ENCODE peak calls at places on chromosomes 1 and 21, in nine cellular contexts. M is naive thymus-derived CD4-positive, alpha-beta T cell; A is IMR-90; D is CD8-positive, alpha-beta memory T cell; I is psoas muscle; W is CD4-positive, alpha-beta memory T cell; T is right atrium auricular region; S is K562; Z is fibroblast of lung. E is an unnamed sample.

GRCh38 chr1:43834280-43835140 is 99.1 kb upstream of the ARTN start:
- DNase-seq in M (no peak), A (no peak), D (no peak), I (peak), W (no peak), T (no peak), S (peak), Z (peak), E (no peak)

GRCh38 chr1:56448937-56449336 is 130.4 kb downstream of the PLPP3 start:
- DNase-seq in M (no peak), A (peak), D (no peak), I (no peak), W (no peak), T (no peak), S (no peak), Z (no peak), E (no peak)

GRCh38 chr1:201561604-201562003 is 22.7 kb downstream of the NAV1 start:
- DNase-seq in M (no peak), A (no peak), D (no peak), I (no peak), W (no peak), T (no peak), S (no peak), Z (no peak), E (no peak)

GRCh38 chr1:204267191-204267601 is 53.4 kb upstream of the GOLT1A start:
- DNase-seq in M (no peak), A (no peak), D (no peak), I (no peak), W (no peak), T (no peak), S (no peak), Z (no peak), E (no peak)

GRCh38 chr1:66197785-66198184 is 336.2 kb upstream of the SGIP1 start:
- DNase-seq in M (no peak), A (no peak), D (no peak), I (no peak), W (no peak), T (no peak), S (no peak), Z (no peak), E (no peak)

GRCh38 chr1:27400035-27400962 is 7.9 kb downstream of the GPR3 start:
- DNase-seq in M (no peak), A (no peak), D (no peak), I (no peak), W (no peak), T (no peak), S (no peak), Z (no peak), E (no peak)

GRCh38 chr1:161730050-161730564 is 8.8 kb downstream of the FCRLB start:
- DNase-seq in M (no peak), A (peak), D (no peak), I (no peak), W (no peak), T (no peak), S (peak), Z (no peak), E (no peak)

GRCh38 chr1:157073944-157074685 is 25.5 kb downstream of the ETV3L start:
- DNase-seq in M (no peak), A (peak), D (peak), I (peak), W (no peak), T (peak), S (peak), Z (peak), E (peak)

GRCh38 chr1:243325305-243325890 is 69.6 kb downstream of the SDCCAG8 start:
- DNase-seq in M (peak), A (peak), D (peak), I (no peak), W (no peak), T (no peak), S (peak), Z (peak), E (no peak)

GRCh38 chr1:1020415-1021009 is 592 bp downstream of the AGRN start:
- DNase-seq in M (peak), A (no peak), D (peak), I (no peak), W (peak), T (no peak), S (peak), Z (no peak), E (no peak)

GRCh38 chr1:112395261-112395831 is 668 bp upstream of the CTTNBP2NL start:
- DNase-seq in M (no peak), A (no peak), D (no peak), I (no peak), W (no peak), T (no peak), S (no peak), Z (no peak), E (no peak)

GRCh38 chr1:43708006-43708412 is 673 bp downstream of the ST3GAL3 start:
- DNase-seq in M (no peak), A (peak), D (no peak), I (no peak), W (no peak), T (no peak), S (no peak), Z (peak), E (peak)

GRCh38 chr1:208149776-208150514 is 94.2 kb downstream of the PLXNA2 start:
- DNase-seq in M (no peak), A (no peak), D (no peak), I (no peak), W (no peak), T (no peak), S (no peak), Z (no peak), E (peak)

GRCh38 chr1:187842406-187843165 is 1013.8 kb downstream of the PLA2G4A start:
- DNase-seq in M (no peak), A (peak), D (no peak), I (no peak), W (no peak), T (no peak), S (no peak), Z (no peak), E (no peak)

GRCh38 chr1:86151427-86151826 is 5.1 kb downstream of the COL24A1 start:
- DNase-seq in M (no peak), A (peak), D (no peak), I (no peak), W (no peak), T (no peak), S (no peak), Z (peak), E (no peak)

GRCh38 chr21:23162213-23162946 is 2164.2 kb downstream of the NCAM2 start:
- DNase-seq in M (no peak), A (no peak), D (no peak), I (no peak), W (no peak), T (no peak), S (no peak), Z (no peak), E (no peak)

GRCh38 chr1:26020941-26021646 is 481 bp upstream of the EXTL1 start:
- DNase-seq in M (no peak), A (peak), D (no peak), I (no peak), W (no peak), T (no peak), S (no peak), Z (no peak), E (no peak)

GRCh38 chr1:174989540-174990181 is 10.1 kb upstream of the CACYBP start:
- DNase-seq in M (no peak), A (no peak), D (no peak), I (peak), W (no peak), T (no peak), S (no peak), Z (no peak), E (peak)

GRCh38 chr1:51433269-51433971 is 85.6 kb downstream of the EPS15 start:
- DNase-seq in M (no peak), A (no peak), D (no peak), I (no peak), W (no peak), T (no peak), S (peak), Z (no peak), E (no peak)

GRCh38 chr1:202584707-202585590 is 125.3 kb downstream of the SYT2 start:
- DNase-seq in M (no peak), A (peak), D (no peak), I (no peak), W (no peak), T (no peak), S (peak), Z (no peak), E (no peak)

GRCh38 chr1:30879940-30880339 is 28.6 kb downstream of the SDC3 start:
- DNase-seq in M (no peak), A (no peak), D (no peak), I (no peak), W (no peak), T (no peak), S (no peak), Z (no peak), E (peak)

GRCh38 chr21:16125274-16125673 is 395.5 kb downstream of the USP25 start:
- DNase-seq in M (no peak), A (no peak), D (no peak), I (no peak), W (no peak), T (no peak), S (no peak), Z (no peak), E (no peak)

GRCh38 chr1:81799939-81800740 is 594 bp upstream of the ADGRL2 start:
- DNase-seq in M (no peak), A (peak), D (no peak), I (peak), W (no peak), T (no peak), S (no peak), Z (peak), E (peak)

GRCh38 chr1:234726359-234726836 is 116.4 kb upstream of the IRF2BP2 start:
- DNase-seq in M (no peak), A (peak), D (no peak), I (peak), W (no peak), T (no peak), S (no peak), Z (no peak), E (peak)

GRCh38 chr1:15353839-15354579 is 55.7 kb upstream of the EFHD2 start:
- DNase-seq in M (no peak), A (peak), D (no peak), I (no peak), W (no peak), T (no peak), S (no peak), Z (peak), E (no peak)

GRCh38 chr1:241682921-241683320 is 30.8 kb downstream of the WDR64 start:
- DNase-seq in M (no peak), A (no peak), D (no peak), I (no peak), W (no peak), T (no peak), S (no peak), Z (no peak), E (no peak)

GRCh38 chr1:181508486-181509165 is 25.3 kb downstream of the CACNA1E start:
- DNase-seq in M (no peak), A (peak), D (no peak), I (no peak), W (no peak), T (no peak), S (no peak), Z (no peak), E (no peak)

GRCh38 chr1:24292100-24292499 is 27.1 kb upstream of the GRHL3 start:
- DNase-seq in M (no peak), A (no peak), D (no peak), I (no peak), W (no peak), T (no peak), S (no peak), Z (no peak), E (no peak)

GRCh38 chr1:24288479-24288878 is 30.7 kb upstream of the GRHL3 start:
- DNase-seq in M (no peak), A (no peak), D (no peak), I (no peak), W (no peak), T (no peak), S (no peak), Z (no peak), E (no peak)

GRCh38 chr1:24289937-24290595 is 29.1 kb upstream of the GRHL3 start:
- DNase-seq in M (no peak), A (peak), D (no peak), I (peak), W (no peak), T (peak), S (no peak), Z (peak), E (peak)

GRCh38 chr1:24292887-24293286 is 26.3 kb upstream of the GRHL3 start:
- DNase-seq in M (no peak), A (no peak), D (no peak), I (no peak), W (no peak), T (no peak), S (no peak), Z (no peak), E (no peak)

DNA sequence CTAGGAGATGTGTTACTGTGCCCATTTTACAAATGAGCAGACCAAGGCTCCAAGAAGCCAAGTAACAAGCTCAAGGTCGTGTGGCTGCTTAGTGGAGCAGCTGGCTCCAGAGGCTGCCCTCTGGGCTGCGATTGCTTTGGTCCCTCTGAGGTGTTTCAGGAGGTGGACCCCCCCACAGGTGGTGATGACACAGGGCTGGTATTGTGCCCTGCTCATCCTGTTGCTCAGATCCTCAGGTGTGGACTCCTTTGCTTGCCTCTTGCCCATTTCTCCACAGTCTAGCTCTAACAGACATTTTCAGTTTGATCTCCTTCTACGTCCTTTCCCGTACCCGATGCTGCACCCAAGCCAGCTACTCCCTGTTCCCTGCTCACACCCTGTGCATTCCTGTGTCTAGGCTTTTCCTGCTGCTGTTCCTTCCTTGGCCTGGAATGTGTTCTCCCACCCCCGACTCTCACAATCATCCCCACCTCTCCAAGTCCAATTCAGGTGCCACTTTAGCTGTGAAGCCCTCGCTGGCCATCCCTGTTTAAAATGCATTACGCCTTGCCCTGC is 28.1 kb upstream of the GRHL3 start:
- DNase-seq in M (no peak), A (no peak), D (no peak), I (no peak), W (no peak), T (no peak), S (no peak), Z (no peak), E (no peak)
- H3K27ac ChIP-seq in M (no peak), A (no peak), D (no peak), I (no peak), W (no peak), T (no peak), S (no peak), Z (no peak), E (no peak)

DNA sequence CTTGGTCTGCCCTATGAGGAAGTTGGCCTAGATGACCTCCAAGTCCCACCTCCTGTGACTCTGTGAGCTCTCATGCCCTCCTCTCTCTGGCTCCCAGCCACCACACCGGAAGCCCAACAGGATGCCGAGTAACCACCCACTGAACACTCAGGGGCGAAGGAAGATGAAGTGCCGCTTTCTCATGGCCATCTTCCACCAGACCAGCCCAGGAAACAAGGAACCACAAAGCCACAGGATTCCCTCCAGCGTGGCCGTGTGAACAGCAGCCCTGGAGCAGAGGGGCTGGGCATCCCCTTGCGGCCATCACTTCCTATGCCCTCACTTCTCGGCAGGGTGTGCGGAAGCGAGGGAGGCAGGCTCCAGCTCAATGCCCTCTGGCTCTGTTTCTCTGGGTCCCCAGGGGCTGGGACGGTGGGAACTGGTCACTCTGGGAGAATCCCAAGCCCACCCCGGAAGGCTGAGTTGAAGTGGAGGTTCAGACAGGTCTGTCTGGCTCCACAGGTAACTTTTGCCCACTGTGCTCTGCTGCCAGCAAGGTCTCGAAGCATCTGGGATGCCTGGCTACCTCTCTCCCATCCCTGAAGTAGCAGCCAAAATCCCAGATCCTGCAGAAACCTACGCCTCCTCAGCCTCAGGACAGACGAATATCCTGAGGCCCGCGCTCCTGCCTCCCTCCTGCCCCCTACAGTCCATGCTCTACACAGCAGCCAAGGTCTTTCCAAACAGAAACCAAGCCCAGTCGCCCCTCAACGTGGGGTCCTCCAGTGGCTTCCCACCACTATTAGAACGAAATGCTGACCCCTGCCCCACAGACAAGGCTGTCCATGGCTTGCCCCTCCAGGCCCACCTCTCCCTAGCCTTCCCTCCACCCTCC is 44.2 kb upstream of the ECE1 start:
- DNase-seq in M (peak), A (peak), D (peak), I (peak), W (peak), T (peak), S (peak), Z (peak), E (peak)
- H3K4me3 ChIP-seq in M (peak), A (peak), D (peak), I (peak), W (peak), T (peak), S (no peak), Z (peak), E (no peak)

GRCh38 chr1:10647414-10648170 is 148.9 kb downstream of the CASZ1 start:
- DNase-seq in M (no peak), A (no peak), D (no peak), I (no peak), W (peak), T (no peak), S (no peak), Z (no peak), E (no peak)

GRCh38 chr1:10648689-10649483 is 147.6 kb downstream of the CASZ1 start:
- DNase-seq in M (no peak), A (no peak), D (no peak), I (no peak), W (peak), T (no peak), S (peak), Z (no peak), E (no peak)

GRCh38 chr1:10643607-10644306 is 152.7 kb downstream of the CASZ1 start:
- DNase-seq in M (no peak), A (no peak), D (no peak), I (no peak), W (no peak), T (no peak), S (no peak), Z (no peak), E (no peak)

GRCh38 chr1:10644307-10645128 is 151.9 kb downstream of the CASZ1 start:
- DNase-seq in M (no peak), A (peak), D (no peak), I (no peak), W (peak), T (no peak), S (peak), Z (no peak), E (no peak)

DNA sequence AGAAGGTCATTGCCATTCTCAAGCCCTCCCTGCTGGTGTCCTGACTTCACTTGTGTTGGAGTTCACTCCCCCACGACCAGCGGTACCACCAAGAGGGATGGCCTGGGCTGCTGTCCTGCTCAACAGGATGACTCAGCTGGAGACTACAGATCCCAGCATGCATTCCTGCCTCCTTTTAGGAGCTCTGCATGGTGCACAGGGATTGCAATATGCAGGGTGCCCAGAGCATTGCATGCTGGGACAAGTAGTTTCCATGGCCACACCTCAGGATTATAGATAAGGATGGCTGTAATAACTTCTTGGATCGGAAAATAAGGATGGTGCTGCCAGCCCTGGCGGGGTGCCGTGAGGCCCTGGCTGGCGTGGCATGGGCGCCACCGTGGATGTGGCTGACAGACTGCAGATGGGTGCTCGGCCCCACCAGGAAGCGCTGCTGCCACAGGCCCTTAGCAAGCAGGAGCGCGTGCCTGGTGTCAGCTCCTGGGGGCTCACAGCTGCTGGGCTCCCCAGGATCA is 150.0 kb downstream of the CASZ1 start:
- DNase-seq in M (no peak), A (peak), D (no peak), I (no peak), W (peak), T (no peak), S (peak), Z (peak), E (no peak)
- H3K27ac ChIP-seq in M (no peak), A (no peak), D (no peak), I (no peak), W (no peak), T (peak), S (no peak), Z (no peak), E (no peak)

DNA sequence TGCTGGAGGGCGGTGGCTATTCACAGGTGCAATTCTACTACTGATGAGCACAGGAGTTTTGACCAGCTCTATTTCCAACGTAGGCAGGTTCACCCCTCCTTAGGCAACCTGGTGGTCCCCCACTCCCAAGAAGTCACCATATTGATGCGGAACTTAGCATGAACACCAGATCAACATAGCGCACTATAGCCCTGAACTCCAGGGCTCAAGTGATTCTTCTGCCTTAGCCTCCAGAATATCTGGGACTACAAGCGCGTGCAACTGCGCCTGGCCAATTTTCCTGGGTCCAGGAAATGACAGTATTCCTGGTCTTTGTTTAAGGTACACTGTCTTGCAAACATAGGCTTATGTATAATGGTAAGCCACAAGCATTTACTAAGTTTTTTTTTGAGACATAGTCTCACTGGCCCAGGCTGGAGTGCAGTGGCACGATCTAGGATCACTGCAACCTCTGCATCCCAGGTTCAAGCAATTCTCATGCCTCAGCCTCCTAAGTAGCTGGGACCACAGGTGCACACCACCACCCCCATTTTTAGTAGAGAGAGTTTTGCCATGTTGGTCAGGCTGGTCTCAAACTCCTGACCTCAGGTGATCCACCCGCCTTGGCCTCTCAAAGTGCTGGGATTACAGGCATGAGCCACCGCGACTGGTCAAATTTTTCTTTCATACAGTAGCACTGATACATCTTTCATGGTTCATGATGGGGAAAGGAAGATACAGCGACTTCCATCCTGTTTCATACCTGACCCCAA is 12.6 kb downstream of the MCL1 start:
- DNase-seq in M (peak), A (no peak), D (no peak), I (no peak), W (peak), T (no peak), S (no peak), Z (no peak), E (no peak)
- H3K4me3 ChIP-seq in M (peak), A (no peak), D (peak), I (peak), W (peak), T (peak), S (no peak), Z (no peak), E (no peak)

GRCh38 chr21:35070436-35070835 is 21.3 kb upstream of the RUNX1 start:
- DNase-seq in M (no peak), A (no peak), D (no peak), I (no peak), W (no peak), T (no peak), S (no peak), Z (no peak), E (no peak)
- H3K27ac ChIP-seq in M (no peak), A (no peak), D (no peak), I (no peak), W (no peak), T (no peak), S (no peak), Z (no peak), E (no peak)

E was measured in testis.